ENCODE peak calls at places on chromosomes 6 and 20, in five cellular contexts. G is A549, H is mammary epithelial cell, Z is endodermal cell, D is endothelial cell of umbilical vein. K is an unnamed sample. For H3K9me3, the result is how much of the 10 kb centered on the place peaks cover.

GRCh38 chr6:135995160-135995898 is 143.8 kb downstream of the PDE7B start:
- DNase-seq in G (no peak), H (peak), Z (no peak), D (peak), K (no peak)

GRCh38 chr6:140380371-140381218 is 1006.1 kb upstream of the CITED2 start:
- DNase-seq in G (no peak), H (peak), Z (no peak), D (no peak), K (no peak)

GRCh38 chr20:34675561-34675960 is 1.3 kb downstream of the PIGU start:
- DNase-seq in G (no peak), H (no peak), Z (no peak), D (no peak), K (no peak)

GRCh38 chr6:324729-325125 is 32.4 kb downstream of the DUSP22 start:
- DNase-seq in G (no peak), H (no peak), Z (peak), D (no peak), K (no peak)

GRCh38 chr6:7176208-7176607 is 68.4 kb downstream of the RREB1 start:
- DNase-seq in G (no peak), H (no peak), Z (peak), D (no peak), K (no peak)

GRCh38 chr6:127349980-127350379 is 6.6 kb upstream of the ECHDC1 start:
- DNase-seq in G (no peak), H (no peak), Z (no peak), D (no peak), K (no peak)

GRCh38 chr20:2911200-2911599 is 37.9 kb downstream of the PTPRA start:
- DNase-seq in G (no peak), H (no peak), Z (no peak), D (no peak), K (no peak)

GRCh38 chr6:112010328-112010727 is 43.6 kb upstream of the CCN6 start:
- DNase-seq in G (no peak), H (peak), Z (no peak), D (no peak), K (no peak)

GRCh38 chr6:126625019-126625418 is 285.1 kb downstream of the CENPW start:
- DNase-seq in G (no peak), H (peak), Z (peak), D (peak), K (peak)

GRCh38 chr6:111764238-111765182 is 108.7 kb downstream of the FYN start:
- DNase-seq in G (no peak), H (no peak), Z (peak), D (no peak), K (no peak)

GRCh38 chr6:367891-368630 is 23.5 kb upstream of the IRF4 start:
- DNase-seq in G (no peak), H (no peak), Z (no peak), D (no peak), K (no peak)

GRCh38 chr20:1894951-1895673 is at the start of gene SIRPA:
- DNase-seq in G (peak), H (peak), Z (peak), D (peak), K (no peak)

GRCh38 chr6:71510057-71510713 is 221.6 kb downstream of the OGFRL1 start:
- DNase-seq in G (peak), H (peak), Z (peak), D (peak), K (peak)

GRCh38 chr6:7170117-7170732 is 62.5 kb downstream of the RREB1 start:
- DNase-seq in G (no peak), H (no peak), Z (peak), D (no peak), K (no peak)

GRCh38 chr20:25750765-25751696 is 54.4 kb upstream of the ZNF337 start:
- DNase-seq in G (peak), H (peak), Z (peak), D (peak), K (no peak)
- H3K4me3 ChIP-seq in G (peak), H (peak), Z (no peak), D (no peak), K (no peak)

GRCh38 chr6:37054580-37054979 is 49.1 kb downstream of the FGD2 start:
- DNase-seq in G (no peak), H (no peak), Z (no peak), D (no peak), K (no peak)

GRCh38 chr6:37056439-37057127 is 51.1 kb downstream of the FGD2 start:
- DNase-seq in G (peak), H (peak), Z (peak), D (no peak), K (no peak)

GRCh38 chr6:37057128-37057471 is 51.6 kb downstream of the FGD2 start:
- DNase-seq in G (no peak), H (no peak), Z (no peak), D (no peak), K (no peak)

GRCh38 chr6:37057678-37058077 is 52.2 kb downstream of the FGD2 start:
- DNase-seq in G (no peak), H (no peak), Z (no peak), D (no peak), K (no peak)

DNA sequence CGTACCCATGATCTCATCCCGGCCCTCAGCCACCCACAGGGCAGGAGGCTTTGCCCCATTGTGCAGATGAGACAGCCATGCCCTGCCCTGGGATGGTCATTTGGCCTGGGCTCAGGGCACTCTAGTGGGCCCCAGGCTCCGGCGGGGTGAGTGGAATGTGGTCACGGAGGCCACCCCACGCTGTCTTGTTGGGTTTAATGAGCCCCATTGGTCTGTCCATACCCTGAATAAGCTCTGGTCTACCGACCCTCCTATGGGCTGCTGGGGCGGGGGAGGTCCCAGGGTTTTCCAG is 50.6 kb downstream of the FGD2 start:
- DNase-seq in G (no peak), H (no peak), Z (peak), D (no peak), K (no peak)
- H3K27ac ChIP-seq in G (peak), H (peak), Z (no peak), D (no peak), K (no peak)

DNA sequence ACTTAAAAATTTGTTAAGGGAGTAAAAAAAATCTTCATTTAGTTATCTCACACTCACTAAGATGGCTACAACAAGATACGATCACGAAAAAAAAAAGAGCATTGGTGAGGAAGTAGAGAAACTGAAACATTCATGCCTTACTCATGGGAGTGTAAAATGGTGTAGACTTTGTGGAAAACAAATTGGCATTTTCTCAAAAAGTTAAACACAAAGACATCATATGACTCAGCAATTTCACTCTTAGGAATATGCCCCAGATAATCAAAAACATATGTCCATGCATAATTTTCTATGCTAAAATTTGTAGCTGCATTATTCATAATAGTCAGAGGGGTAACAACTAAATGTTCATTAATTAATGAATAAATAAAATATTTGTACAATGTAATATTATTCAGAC is 120.9 kb upstream of the IRAK1BP1 start:
- DNase-seq in G (no peak), H (no peak), Z (no peak), D (no peak), K (no peak)
- H3K9me3 ChIP-seq in G (under half), H (under half), Z (under half), D (under half), K (under half)

DNA sequence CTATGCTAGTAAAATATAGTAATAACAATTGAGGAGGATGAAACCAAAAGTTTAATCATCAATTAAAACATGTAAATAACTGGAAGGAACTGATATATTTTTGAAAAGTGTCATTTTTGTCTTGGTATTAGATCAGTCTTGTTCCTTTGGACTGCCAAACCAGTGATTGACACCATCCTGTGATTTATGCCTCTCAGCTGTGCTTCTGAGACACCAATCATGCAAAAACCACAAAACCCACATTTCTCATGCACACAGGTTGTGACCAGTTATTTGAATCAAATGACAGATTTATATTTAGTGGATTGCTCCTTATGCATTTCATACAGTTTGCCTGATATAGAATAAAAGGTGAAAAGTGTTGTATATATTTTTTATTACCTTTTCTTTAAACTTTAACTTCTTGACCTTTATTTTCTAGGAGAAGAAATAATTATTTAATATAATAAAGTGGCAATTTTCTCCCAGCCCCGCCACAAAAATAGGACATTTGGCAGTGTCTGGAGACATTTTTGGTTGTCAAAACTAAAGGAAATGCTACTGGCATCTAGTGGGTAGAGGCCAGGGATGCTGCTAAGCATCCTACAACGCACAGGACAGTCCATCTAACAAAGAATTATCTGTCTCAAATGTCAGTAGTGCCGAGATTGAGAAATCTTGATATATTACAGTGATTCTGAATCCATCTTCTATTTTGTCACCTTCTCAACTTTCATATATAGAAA is 383.6 kb downstream of the BCKDHB start:
- DNase-seq in G (no peak), H (peak), Z (no peak), D (no peak), K (no peak)
- H3K4me3 ChIP-seq in G (no peak), H (no peak), Z (no peak), D (no peak), K (no peak)

DNA sequence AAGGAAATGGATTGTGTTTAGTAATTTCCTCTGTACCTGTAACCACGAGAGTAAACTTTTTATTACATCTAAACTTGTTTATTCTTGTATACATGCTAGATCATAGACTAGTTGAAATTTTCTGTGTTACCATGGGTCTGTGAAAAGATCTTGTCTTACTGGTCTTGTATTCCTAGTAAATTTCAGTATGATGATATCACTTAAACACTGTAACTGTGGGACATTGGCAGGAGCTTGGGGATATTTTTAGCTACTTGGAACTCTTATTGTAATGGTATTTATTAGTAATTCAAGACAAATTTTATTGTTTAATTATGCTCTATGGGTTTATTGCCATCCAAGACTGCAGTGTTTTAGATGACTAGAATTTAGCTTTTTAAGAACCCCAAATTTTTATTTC is 25.9 kb upstream of the TULP4 start:
- DNase-seq in G (no peak), H (peak), Z (no peak), D (peak), K (no peak)
- H3K27ac ChIP-seq in G (no peak), H (no peak), Z (no peak), D (peak), K (no peak)

DNA sequence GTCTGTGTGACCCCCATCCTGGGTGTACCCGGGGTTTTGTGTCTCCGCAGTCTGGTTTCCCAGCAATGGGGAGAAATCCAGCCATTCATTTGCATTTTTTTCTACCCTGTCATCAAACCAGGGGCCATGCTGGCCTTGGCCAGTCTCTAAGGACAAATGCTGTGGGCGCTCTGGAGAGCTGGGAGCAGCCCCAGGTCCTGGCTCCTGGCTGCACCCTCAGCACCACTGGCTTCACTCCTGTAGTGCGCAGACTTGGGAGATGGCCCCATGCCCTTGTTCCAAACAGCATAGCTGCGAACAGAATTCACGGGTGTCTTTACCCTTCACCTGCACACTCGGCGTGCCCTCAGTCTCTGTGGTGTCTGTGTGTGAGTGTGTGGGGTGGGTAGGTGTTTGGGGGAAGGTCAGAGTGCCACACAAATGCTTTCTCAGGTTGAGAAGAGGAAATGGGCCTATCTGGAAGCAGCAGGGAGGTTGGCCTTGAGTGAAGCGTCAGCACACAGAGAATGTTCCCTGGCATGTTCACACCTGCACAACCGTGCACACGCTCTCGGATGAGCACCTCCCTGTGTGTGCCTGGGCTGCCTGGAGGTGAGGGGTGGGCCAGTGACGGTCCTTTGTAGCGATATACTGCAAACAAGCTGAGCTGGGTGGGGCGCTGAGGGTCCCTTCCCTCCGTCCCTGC is 111.2 kb downstream of the ERMARD start:
- DNase-seq in G (no peak), H (peak), Z (peak), D (no peak), K (no peak)
- H3K9me3 ChIP-seq in G (under half), H (under half), Z (under half), D (under half), K (under half)

GRCh38 chr6:63862486-63863198 is 227.0 kb downstream of the PHF3 start:
- DNase-seq in G (no peak), H (no peak), Z (no peak), D (no peak), K (no peak)
- H3K4me3 ChIP-seq in G (no peak), H (no peak), Z (no peak), D (no peak), K (no peak)

DNA sequence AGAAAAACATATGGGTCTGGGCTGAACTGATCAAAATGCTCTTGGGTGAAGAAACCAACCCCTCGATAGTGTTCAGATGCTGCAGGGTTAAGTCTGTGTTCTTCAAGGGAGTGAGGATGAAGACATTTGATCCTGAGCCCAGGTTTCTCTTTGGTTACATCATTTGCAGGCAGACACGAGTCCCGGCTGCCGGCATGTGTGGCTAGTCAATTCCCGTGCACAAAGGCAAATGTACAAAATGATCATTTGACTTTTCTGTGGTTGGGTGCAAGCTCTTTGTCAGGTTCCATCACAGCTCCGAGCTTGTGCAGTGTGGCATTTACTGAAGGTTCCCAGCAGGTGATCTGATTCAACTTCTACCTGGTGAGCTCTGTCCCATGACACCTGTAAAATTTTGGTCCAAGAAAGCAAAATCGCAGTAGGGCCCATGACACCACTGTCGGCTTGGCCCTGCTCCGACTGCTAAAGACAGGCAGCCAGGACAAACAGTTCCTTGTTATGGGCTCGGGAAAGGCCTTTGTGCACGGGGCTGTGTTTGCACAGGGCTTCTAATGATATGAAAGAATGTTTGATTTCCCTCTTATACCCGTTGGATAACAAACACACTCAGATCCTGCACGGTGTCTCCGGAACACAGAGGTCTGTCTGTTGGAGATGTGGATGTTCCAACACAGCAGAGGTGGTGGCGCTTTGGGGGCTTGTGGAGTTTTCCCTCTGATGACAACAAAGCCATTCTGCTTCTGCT is 46.9 kb downstream of the GJA10 start:
- DNase-seq in G (no peak), H (no peak), Z (no peak), D (no peak), K (no peak)
- H3K27ac ChIP-seq in G (peak), H (no peak), Z (no peak), D (no peak), K (no peak)

DNA sequence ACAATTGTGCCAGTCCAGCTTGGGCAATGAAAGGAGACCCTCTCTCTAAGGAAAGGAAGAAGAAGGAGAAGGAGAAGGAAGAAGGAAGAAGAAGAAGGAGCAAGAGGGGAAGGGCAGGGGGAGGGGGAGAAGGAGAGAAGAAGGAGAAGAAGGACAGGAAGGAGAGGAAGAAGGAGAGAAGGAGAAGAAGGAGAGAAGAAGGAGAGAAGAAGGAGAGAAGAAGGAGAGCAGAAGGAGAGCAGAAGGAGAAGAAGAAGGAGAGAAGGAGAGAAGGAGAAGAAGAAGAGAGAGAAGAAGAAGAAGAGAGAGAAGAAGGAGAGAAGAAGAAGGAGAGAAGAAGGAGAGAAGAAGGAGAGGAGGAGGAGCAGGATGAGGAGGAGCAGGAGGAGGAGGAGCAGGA is 22.5 kb upstream of the DEFB116 start:
- DNase-seq in G (no peak), H (no peak), Z (no peak), D (no peak), K (no peak)
- H3K9me3 ChIP-seq in G (under half), H (under half), Z (half or more), D (under half), K (under half)

K was measured in iPS DF 6.9.